ENCODE peak calls at places on chromosomes 1 and 21, in four cellular contexts. One of them, this sample, is unnamed.

GRCh38 chr1:197336571-197336970 is 68.5 kb downstream of the CRB1 start:
- DNase-seq in GM12891: no peak
- DNase-seq in naive thymus-derived CD4-positive, alpha-beta T cell: no peak
- DNase-seq in HTR-8/SVneo: no peak
- DNase-seq in this sample: no peak

GRCh38 chr1:214123061-214123784 is 135.4 kb downstream of the PROX1 start:
- DNase-seq in GM12891: peak; percentile 30
- DNase-seq in naive thymus-derived CD4-positive, alpha-beta T cell: no peak
- DNase-seq in HTR-8/SVneo: peak; percentile 59
- DNase-seq in this sample: peak; percentile 85

GRCh38 chr1:212396638-212397037 is 18.0 kb downstream of the PACC1 start:
- DNase-seq in GM12891: no peak
- DNase-seq in naive thymus-derived CD4-positive, alpha-beta T cell: no peak
- DNase-seq in HTR-8/SVneo: no peak
- DNase-seq in this sample: peak; percentile 12

GRCh38 chr1:8201331-8201861 is 116.5 kb upstream of the SLC45A1 start:
- DNase-seq in GM12891: no peak
- DNase-seq in naive thymus-derived CD4-positive, alpha-beta T cell: no peak
- DNase-seq in HTR-8/SVneo: no peak
- DNase-seq in this sample: no peak

GRCh38 chr1:62022348-62022747 is 172.3 kb upstream of the L1TD1 start:
- DNase-seq in GM12891: no peak
- DNase-seq in naive thymus-derived CD4-positive, alpha-beta T cell: no peak
- DNase-seq in HTR-8/SVneo: no peak
- DNase-seq in this sample: no peak

GRCh38 chr1:77541162-77541545 is 141.3 kb downstream of the ZZZ3 start:
- DNase-seq in GM12891: no peak
- DNase-seq in naive thymus-derived CD4-positive, alpha-beta T cell: no peak
- DNase-seq in HTR-8/SVneo: no peak
- DNase-seq in this sample: no peak

GRCh38 chr21:19400223-19400770 is 996.7 kb upstream of the TMPRSS15 start:
- DNase-seq in GM12891: no peak
- DNase-seq in naive thymus-derived CD4-positive, alpha-beta T cell: no peak
- DNase-seq in HTR-8/SVneo: no peak
- DNase-seq in this sample: no peak

GRCh38 chr1:12513176-12513575 is 104.8 kb downstream of the DHRS3 start:
- DNase-seq in GM12891: no peak
- DNase-seq in naive thymus-derived CD4-positive, alpha-beta T cell: no peak
- DNase-seq in HTR-8/SVneo: no peak
- DNase-seq in this sample: no peak

GRCh38 chr1:157403203-157403602 is 149.1 kb downstream of the FCRL5 start:
- DNase-seq in GM12891: peak; percentile 30
- DNase-seq in naive thymus-derived CD4-positive, alpha-beta T cell: no peak
- DNase-seq in HTR-8/SVneo: peak; percentile 15
- DNase-seq in this sample: peak; percentile 74

GRCh38 chr1:53368314-53369033 is 40.6 kb upstream of the LRP8 start:
- DNase-seq in GM12891: no peak
- DNase-seq in naive thymus-derived CD4-positive, alpha-beta T cell: no peak
- DNase-seq in HTR-8/SVneo: no peak
- DNase-seq in this sample: no peak

GRCh38 chr1:237181731-237182317 is 139.8 kb downstream of the RYR2 start:
- DNase-seq in GM12891: no peak
- DNase-seq in naive thymus-derived CD4-positive, alpha-beta T cell: no peak
- DNase-seq in HTR-8/SVneo: no peak
- DNase-seq in this sample: no peak

GRCh38 chr1:11571906-11572616 is 82.2 kb downstream of the FBXO2 start:
- DNase-seq in GM12891: no peak
- DNase-seq in naive thymus-derived CD4-positive, alpha-beta T cell: no peak
- DNase-seq in HTR-8/SVneo: no peak
- DNase-seq in this sample: peak; percentile 34

GRCh38 chr1:153774780-153775431 is at the start of gene SLC27A3:
- DNase-seq in GM12891: peak; percentile 48
- DNase-seq in naive thymus-derived CD4-positive, alpha-beta T cell: no peak
- DNase-seq in HTR-8/SVneo: no peak
- DNase-seq in this sample: no peak

GRCh38 chr1:183227963-183228649 is 42.0 kb downstream of the LAMC2 start:
- DNase-seq in GM12891: peak; percentile 37
- DNase-seq in naive thymus-derived CD4-positive, alpha-beta T cell: no peak
- DNase-seq in HTR-8/SVneo: peak; percentile 57
- DNase-seq in this sample: peak; percentile 67